ENCODE peak calls at places on chromosomes 6 and 20, in four cellular contexts. O is GM20000, W is fibroblast of the aortic adventitia, B is left ventricle myocardium inferior. Q is an unnamed sample.

GRCh38 chr6:170223718-170224693 is 66.9 kb downstream of the DLL1 start:
- DNase-seq in O (no peak), W (no peak), B (no peak), Q (no peak)

GRCh38 chr6:106155219-106155830 is 69.2 kb downstream of the PRDM1 start:
- DNase-seq in O (no peak), W (peak; percentile 46), B (no peak), Q (no peak)

GRCh38 chr6:20112206-20112605 is 100.1 kb downstream of the MBOAT1 start:
- DNase-seq in O (no peak), W (no peak), B (no peak), Q (no peak)

GRCh38 chr6:167093406-167093921 is 29.4 kb upstream of the CCR6 start:
- DNase-seq in O (no peak), W (no peak), B (no peak), Q (no peak)

GRCh38 chr20:58054744-58055373 is 173.6 kb downstream of the ANKRD60 start:
- DNase-seq in O (no peak), W (peak; percentile 26), B (peak; percentile 40), Q (no peak)

GRCh38 chr20:35248641-35249475 is 22.4 kb downstream of the MMP24 start:
- DNase-seq in O (no peak), W (no peak), B (no peak), Q (no peak)

GRCh38 chr20:43691928-43692524 is 25.1 kb downstream of the MYBL2 start:
- DNase-seq in O (peak; percentile 74), W (peak; percentile 39), B (no peak), Q (no peak)

GRCh38 chr6:15911753-15912504 is 217.0 kb upstream of the MYLIP start:
- DNase-seq in O (no peak), W (no peak), B (no peak), Q (no peak)

GRCh38 chr6:169964440-169965212 is 213.2 kb downstream of the ERMARD start:
- DNase-seq in O (no peak), W (no peak), B (no peak), Q (no peak)

GRCh38 chr6:27890351-27891299 is 21.6 kb downstream of the OR2B2 start:
- DNase-seq in O (peak; percentile 72), W (peak; percentile 97), B (no peak), Q (peak; percentile 84)

GRCh38 chr6:44653761-44654218 is 266.3 kb downstream of the CDC5L start:
- DNase-seq in O (no peak), W (peak; percentile 74), B (no peak), Q (no peak)

GRCh38 chr20:34712525-34713192 is 8.5 kb downstream of the TP53INP2 start:
- DNase-seq in O (no peak), W (no peak), B (no peak), Q (no peak)

GRCh38 chr6:63788569-63788968 is 153.0 kb downstream of the PHF3 start:
- DNase-seq in O (no peak), W (no peak), B (no peak), Q (no peak)

GRCh38 chr6:37304766-37305165 is 46.8 kb upstream of the TMEM217 start:
- DNase-seq in O (no peak), W (no peak), B (no peak), Q (no peak)

GRCh38 chr20:58711266-58712051 is 18.9 kb downstream of the NPEPL1 start:
- DNase-seq in O (no peak), W (no peak), B (peak; percentile 5), Q (no peak)

GRCh38 chr6:19472168-19472567 is 365.0 kb upstream of the ID4 start:
- DNase-seq in O (no peak), W (peak; percentile 91), B (no peak), Q (peak; percentile 75)

DNA sequence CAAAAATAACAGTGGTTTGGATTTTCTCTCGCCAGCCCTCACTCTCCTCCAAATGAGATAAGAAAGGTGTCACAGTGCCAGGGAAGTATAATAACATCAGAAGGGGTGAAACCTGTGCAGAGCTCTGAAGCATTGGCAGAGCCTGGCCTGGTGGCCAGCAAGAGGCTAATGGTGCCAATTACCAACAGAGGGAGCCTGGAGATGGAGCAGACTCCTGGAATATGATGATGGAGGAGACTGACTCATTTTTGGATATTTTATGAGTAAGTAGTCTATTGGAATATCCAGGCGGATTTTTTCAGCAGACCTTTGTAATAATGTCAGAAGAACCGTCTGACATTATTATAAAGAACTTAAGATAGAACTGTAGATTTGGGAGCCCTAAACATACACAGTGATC is 442.6 kb upstream of the MARCKS start:
- DNase-seq in O (no peak), W (peak; percentile 87), B (no peak), Q (peak; percentile 36)
- TF ChIP-seq CTCF in O (no peak), W (peak; percentile 83), B (peak; percentile 68), Q (peak; percentile 72)

DNA sequence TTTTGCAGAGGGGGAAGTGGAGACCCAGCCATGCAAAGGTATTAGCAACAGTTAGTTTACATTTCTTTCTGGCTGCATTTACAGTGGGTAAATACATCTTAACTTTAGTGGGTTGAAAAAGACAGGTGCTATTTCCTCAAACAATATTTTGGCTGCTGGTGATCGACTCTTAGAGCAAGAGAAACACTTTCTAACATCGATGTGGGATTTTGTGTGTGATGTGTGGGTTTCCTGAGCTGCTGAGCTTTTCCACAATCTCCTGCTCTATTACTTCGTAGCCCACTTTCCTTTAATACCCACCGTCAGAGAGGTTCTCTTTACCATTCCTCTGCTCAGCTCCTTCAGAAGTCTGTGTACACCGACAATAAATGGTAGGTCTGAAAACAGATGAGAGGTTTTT is 339.0 kb downstream of the NRN1 start:
- DNase-seq in O (no peak), W (no peak), B (no peak), Q (no peak)
- TF ChIP-seq CTCF in O (no peak), W (no peak), B (no peak), Q (no peak)

DNA sequence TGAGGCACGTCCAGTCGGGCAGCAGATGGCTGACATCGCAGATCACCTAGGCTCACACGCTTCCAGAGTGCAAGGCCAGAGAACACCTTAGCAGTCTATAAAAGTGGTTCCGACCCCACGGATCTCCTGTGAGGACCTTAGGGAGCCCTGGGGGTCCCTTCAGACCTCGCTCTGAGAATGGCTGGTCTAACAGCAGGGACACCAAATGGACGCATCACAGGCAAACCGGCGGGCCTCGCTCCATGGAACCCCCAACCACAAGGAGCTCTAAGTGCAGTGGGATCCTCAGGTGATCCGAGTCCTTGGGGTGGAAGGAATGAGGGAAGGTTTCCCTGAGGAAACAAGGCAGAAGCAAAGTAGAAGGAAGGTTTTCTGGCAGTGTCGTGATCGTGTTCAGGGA is 135.4 kb downstream of the SMOC2 start:
- DNase-seq in O (no peak), W (no peak), B (no peak), Q (no peak)
- TF ChIP-seq CTCF in O (no peak), W (no peak), B (no peak), Q (no peak)

GRCh38 chr6:164107297-164107995 is 692.9 kb downstream of the QKI start:
- DNase-seq in O (no peak), W (peak; percentile 36), B (no peak), Q (no peak)

GRCh38 chr6:164108092-164108491 is 693.6 kb downstream of the QKI start:
- DNase-seq in O (no peak), W (no peak), B (no peak), Q (no peak)

GRCh38 chr6:164108869-164109769 is 694.6 kb downstream of the QKI start:
- DNase-seq in O (no peak), W (no peak), B (peak; percentile 91), Q (no peak)

GRCh38 chr6:164106345-164106769 is 691.8 kb downstream of the QKI start:
- DNase-seq in O (no peak), W (peak; percentile 2), B (peak; percentile 73), Q (no peak)

GRCh38 chr6:164109770-164110140 is 695.2 kb downstream of the QKI start:
- DNase-seq in O (no peak), W (no peak), B (peak; percentile 52), Q (no peak)
- TF ChIP-seq CTCF in O (peak; percentile 14), W (peak; percentile 10), B (peak; percentile 81), Q (no peak)

DNA sequence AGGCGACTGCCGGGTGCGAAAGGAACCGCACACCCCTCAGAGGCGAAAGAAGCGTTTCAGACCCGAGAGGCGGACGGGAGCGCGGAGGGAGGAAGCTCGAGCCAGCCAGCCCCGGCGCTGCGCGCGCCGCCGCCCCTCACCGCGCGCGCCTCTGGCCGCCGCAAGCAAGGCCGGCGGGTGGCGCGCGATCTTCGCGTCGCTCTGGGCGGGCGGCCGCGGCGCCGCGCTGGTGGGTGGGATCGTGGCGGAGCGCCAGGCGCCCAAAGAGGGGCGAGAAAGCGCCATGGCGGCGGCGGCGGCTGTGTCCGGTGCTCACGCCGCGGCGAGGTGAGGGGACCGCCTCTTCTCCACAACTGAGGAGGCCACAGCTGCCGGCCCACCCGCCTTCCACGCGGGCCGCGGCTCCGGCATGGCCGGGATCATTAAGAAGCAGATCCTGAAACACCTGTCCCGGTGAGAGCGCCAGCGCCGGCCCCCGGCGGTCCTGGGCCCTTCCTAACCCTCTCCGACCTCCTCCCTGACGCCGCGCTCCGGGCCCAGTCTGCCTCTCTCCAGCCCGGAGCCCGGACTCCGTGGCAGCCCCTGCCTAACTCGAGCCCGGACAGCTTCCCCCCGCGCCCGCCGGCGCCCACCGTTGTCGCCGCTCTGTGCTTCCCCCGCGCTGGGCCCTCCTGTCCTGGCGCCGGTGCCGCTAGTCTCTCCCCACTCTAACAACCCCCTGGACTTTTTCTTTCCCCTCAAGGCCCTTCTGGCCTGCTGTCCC is at the start of gene BLTP3A:
- DNase-seq in O (peak; percentile 97), W (peak; percentile 50), B (peak; percentile 78), Q (no peak)
- TF ChIP-seq CTCF in O (peak; percentile 34), W (no peak), B (peak; percentile 25), Q (no peak)

GRCh38 chr6:139364302-139364981 is 10.0 kb downstream of the CITED2 start:
- DNase-seq in O (peak; percentile 50), W (peak; percentile 77), B (no peak), Q (no peak)
- TF ChIP-seq CTCF in O (no peak), W (peak; percentile 48), B (peak; percentile 79), Q (peak; percentile 60)

DNA sequence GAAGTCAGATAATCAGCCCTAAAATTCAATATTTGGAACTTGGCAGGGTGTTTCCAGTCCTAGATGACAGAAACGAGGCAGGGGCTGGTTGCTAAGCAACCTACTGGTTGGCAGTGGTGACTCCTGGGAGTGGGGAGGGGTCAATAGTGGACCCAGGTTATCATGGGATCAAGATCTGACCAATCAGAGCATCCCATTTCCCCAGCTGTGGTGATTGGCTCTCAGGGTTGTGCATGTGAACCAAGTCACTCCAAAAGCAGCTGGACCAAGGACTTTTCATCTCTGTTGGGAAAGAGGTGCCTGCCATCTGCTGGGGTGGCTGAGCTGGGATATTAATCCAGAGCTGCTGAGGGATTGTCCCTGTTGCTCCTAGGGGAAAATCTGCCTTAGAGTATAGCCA is 253.4 kb downstream of the PREX1 start:
- DNase-seq in O (no peak), W (no peak), B (no peak), Q (no peak)
- TF ChIP-seq CTCF in O (no peak), W (no peak), B (no peak), Q (no peak)

DNA sequence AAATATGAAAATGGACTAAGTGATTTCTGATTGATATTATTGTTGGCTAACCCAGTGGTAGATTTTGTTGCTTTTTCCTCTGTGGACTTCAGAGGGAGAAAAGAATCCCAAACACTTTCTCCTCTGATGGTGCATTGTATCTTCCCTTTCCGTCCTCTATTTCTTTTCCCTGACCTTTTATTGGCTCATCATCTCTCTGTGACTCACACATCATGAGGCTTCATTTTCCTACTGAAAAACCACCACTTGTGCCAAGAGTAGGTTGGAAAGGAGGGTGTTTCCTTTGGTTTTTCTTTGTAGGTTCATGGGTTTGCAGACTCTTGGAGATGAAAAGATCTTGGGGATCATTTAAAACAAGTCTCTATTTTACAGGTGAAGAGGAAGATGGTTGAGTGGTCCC is 311.7 kb upstream of the JAG1 start:
- DNase-seq in O (no peak), W (peak; percentile 85), B (no peak), Q (no peak)
- TF ChIP-seq CTCF in O (no peak), W (no peak), B (no peak), Q (no peak)

Q was measured in AG04450.